ENCODE peak calls at places on chromosomes 16 and 17, in five cellular contexts. Y is neural progenitor cell, A is A549, V is transverse colon, Q is left lung. D is an unnamed sample.

GRCh38 chr17:34981538-34982241 is 1.4 kb downstream of the LIG3 start:
- DNase-seq in V (no peak), Y (peak; percentile 38), Q (no peak), A (no peak), D (no peak)

GRCh38 chr17:34598161-34598776 is 18.9 kb downstream of the TMEM132E start:
- DNase-seq in V (no peak), Y (peak; percentile 83), A (no peak), Q (no peak), D (no peak)

GRCh38 chr17:47203984-47204721 is 5.0 kb upstream of the MYL4 start:
- DNase-seq in Q (no peak), Y (no peak), A (no peak), V (no peak), D (peak; percentile 39)

GRCh38 chr17:42365136-42365535 is 23.1 kb downstream of the STAT3 start:
- DNase-seq in A (peak; percentile 31), Y (no peak), V (no peak), Q (no peak), D (no peak)

GRCh38 chr17:34485999-34486398 is 93.4 kb upstream of the TMEM132E start:
- DNase-seq in A (no peak), V (no peak), Y (no peak), Q (no peak), D (no peak)

GRCh38 chr17:73962308-73962707 is 241.2 kb upstream of the RPL38 start:
- DNase-seq in Q (no peak), V (no peak), A (no peak), Y (no peak), D (no peak)

GRCh38 chr17:17106716-17107115 is 64.5 kb downstream of the MPRIP start:
- DNase-seq in Q (no peak), A (no peak), Y (no peak), V (no peak), D (no peak)

GRCh38 chr17:48637323-48638260 is 11.4 kb upstream of the HOXB9 start:
- DNase-seq in Q (no peak), A (peak; percentile 72), V (no peak), Y (no peak), D (no peak)

GRCh38 chr17:33487187-33487586 is 194.1 kb upstream of the ASIC2 start:
- DNase-seq in Q (no peak), V (no peak), A (no peak), Y (no peak), D (no peak)

GRCh38 chr16:57612494-57612893 is 15.9 kb upstream of the ADGRG1 start:
- DNase-seq in A (no peak), V (no peak), Y (no peak), Q (no peak), D (no peak)

GRCh38 chr17:46199379-46199778 is 6.2 kb upstream of the KANSL1 start:
- DNase-seq in Q (no peak), A (no peak), V (no peak), Y (no peak), D (no peak)

GRCh38 chr17:31842416-31843381 is 16.3 kb downstream of the COPRS start:
- DNase-seq in V (peak; percentile 78), Q (no peak), Y (peak; percentile 88), A (peak; percentile 67), D (peak; percentile 28)

GRCh38 chr17:44782349-44782850 is 23.6 kb downstream of the ADAM11 start:
- DNase-seq in Y (no peak), Q (no peak), A (no peak), V (no peak), D (no peak)

GRCh38 chr16:58418601-58419000 is 26.3 kb downstream of the GINS3 start:
- DNase-seq in V (no peak), Q (no peak), A (no peak), Y (no peak), D (no peak)

GRCh38 chr17:19002805-19003542 is 1.6 kb downstream of the FAM83G start:
- DNase-seq in A (no peak), Y (peak; percentile 18), Q (peak; percentile 22), V (no peak), D (peak; percentile 39)

GRCh38 chr16:85047867-85048455 is 20.4 kb downstream of the KIAA0513 start:
- DNase-seq in A (no peak), Q (no peak), V (peak; percentile 82), Y (no peak), D (no peak)

GRCh38 chr17:11928436-11928835 is 68.8 kb downstream of the ZNF18 start:
- DNase-seq in Q (no peak), A (no peak), V (no peak), Y (no peak), D (no peak)

GRCh38 chr17:82213251-82214011 is 789 bp upstream of the CCDC57 start:
- DNase-seq in A (peak; percentile 84), V (peak; percentile 43), Q (peak; percentile 83), Y (peak; percentile 66), D (peak; percentile 63)

GRCh38 chr16:81610144-81610842 is 165.7 kb downstream of the CMIP start:
- DNase-seq in Y (no peak), Q (no peak), A (no peak), V (peak; percentile 57), D (no peak)

GRCh38 chr16:17266606-17267313 is 204.0 kb downstream of the XYLT1 start:
- DNase-seq in A (no peak), Q (no peak), Y (no peak), V (peak; percentile 89), D (no peak)

GRCh38 chr17:50967795-50968194 is 101.6 kb upstream of the TOB1 start:
- DNase-seq in Y (no peak), Q (no peak), A (no peak), V (no peak), D (no peak)

GRCh38 chr17:76176701-76177574 is 35.9 kb upstream of the FOXJ1 start:
- DNase-seq in A (no peak), Q (no peak), Y (no peak), V (no peak), D (no peak)

GRCh38 chr16:4056161-4057105 is 59.8 kb downstream of the ADCY9 start:
- DNase-seq in Q (no peak), A (no peak), V (peak; percentile 22), Y (no peak), D (no peak)

GRCh38 chr17:59762022-59762825 is 54.8 kb downstream of the VMP1 start:
- DNase-seq in Y (no peak), V (no peak), A (peak; percentile 59), Q (no peak), D (no peak)

GRCh38 chr16:83393196-83393981 is 414.4 kb upstream of the HSBP1 start:
- DNase-seq in V (no peak), Q (no peak), Y (peak; percentile 15), A (no peak), D (no peak)

GRCh38 chr16:79767597-79768280 is 167.2 kb upstream of the MAF start:
- DNase-seq in A (peak; percentile 24), V (peak; percentile 57), Q (no peak), Y (peak; percentile 78), D (no peak)

GRCh38 chr16:16029431-16030011 is 80.1 kb downstream of the ABCC1 start:
- DNase-seq in V (no peak), Y (no peak), Q (no peak), A (no peak), D (no peak)

DNA sequence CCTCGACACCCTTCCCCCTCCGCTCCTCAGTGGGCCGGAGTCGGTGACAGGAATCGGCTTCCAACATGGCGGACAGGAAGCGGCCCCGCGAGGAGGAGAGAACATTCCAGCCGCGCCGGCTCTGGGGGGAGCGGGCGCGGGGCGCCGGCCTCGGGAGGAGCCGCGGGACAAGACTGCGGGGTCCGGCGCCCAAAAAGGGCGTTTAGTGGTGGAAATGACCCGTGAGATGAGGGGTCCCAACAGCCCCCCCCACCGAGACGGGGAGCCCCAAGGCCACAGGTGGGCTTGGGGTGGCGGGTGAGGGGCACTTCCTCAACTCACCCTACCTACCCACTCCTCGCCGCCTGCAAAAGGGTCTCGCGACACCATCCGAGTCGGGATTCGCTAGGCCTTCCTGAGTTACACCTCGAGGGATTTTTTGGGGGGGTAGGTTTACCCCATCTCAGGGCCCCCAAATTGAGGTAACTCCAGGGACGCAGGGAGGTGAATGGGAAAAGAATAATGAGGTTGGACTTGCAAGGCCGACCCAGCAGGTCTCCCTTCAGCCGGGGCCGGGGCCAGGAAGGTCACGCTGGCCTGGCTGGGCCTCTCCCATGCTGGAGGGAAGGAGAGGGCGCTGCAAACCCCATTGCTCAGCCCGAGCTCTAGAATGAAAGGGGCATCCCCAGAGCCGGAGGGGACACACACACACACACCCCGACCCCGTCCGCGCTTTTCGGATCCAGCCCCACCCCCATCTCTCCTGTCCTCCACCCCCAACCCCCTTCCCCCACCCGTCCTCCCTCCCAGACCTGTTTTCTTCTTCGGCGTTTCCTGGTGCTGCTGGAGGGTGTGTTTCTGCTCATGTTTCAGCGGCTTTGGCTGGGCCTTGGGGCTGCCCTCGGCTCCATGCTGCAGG is 707 bp downstream of the NUFIP2 start:
- DNase-seq in A (peak; percentile 61), V (peak; percentile 67), Y (peak; percentile 86), Q (peak; percentile 91), D (peak; percentile 48)
- H3K27ac ChIP-seq in A (peak overlapping the region; percentile 98), V (peak overlapping the region; percentile 98), Y (peak overlapping the region; percentile 96), Q (peak overlapping the region; percentile 99), D (peak overlapping the region; percentile 70)

GRCh38 chr17:2855063-2855600 is 58.9 kb downstream of the RAP1GAP2 start:
- DNase-seq in Y (no peak), A (no peak), V (no peak), Q (no peak), D (no peak)

GRCh38 chr17:2853722-2854580 is 57.7 kb downstream of the RAP1GAP2 start:
- DNase-seq in Y (peak; percentile 70), V (peak; percentile 65), A (peak; percentile 55), Q (peak; percentile 80), D (no peak)

GRCh38 chr17:2853111-2853721 is 57.0 kb downstream of the RAP1GAP2 start:
- DNase-seq in V (peak; percentile 60), A (peak; percentile 63), Y (peak; percentile 72), Q (peak; percentile 88), D (peak; percentile 32)

GRCh38 chr17:2852729-2853110 is 56.5 kb downstream of the RAP1GAP2 start:
- DNase-seq in V (no peak), A (no peak), Y (peak; percentile 66), Q (peak; percentile 82), D (no peak)

DNA sequence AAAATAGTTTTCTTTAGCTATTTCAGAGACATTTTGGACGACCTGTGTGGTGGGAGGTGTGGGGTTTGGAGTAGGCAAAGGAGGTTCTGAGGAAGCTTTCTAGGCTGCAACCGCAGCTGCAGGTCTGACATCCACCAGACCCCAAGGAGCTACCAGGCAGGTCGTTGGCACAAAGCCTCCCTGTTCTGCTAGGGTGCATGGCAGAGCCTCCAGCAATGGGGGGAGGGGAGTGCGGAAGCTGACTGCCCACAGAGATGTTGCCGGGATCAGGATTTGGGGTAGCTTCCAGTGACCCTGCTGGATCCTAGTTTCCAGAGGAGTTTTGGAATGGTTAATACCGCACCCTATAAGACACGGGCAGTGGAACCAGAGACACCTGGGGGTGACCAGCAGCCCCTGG is 58.4 kb downstream of the RAP1GAP2 start:
- DNase-seq in A (no peak), Q (no peak), Y (no peak), V (peak; percentile 41), D (no peak)
- TF ChIP-seq CTCF in A (no peak), Q (no peak), Y (no peak), V (no peak), D (no peak)

DNA sequence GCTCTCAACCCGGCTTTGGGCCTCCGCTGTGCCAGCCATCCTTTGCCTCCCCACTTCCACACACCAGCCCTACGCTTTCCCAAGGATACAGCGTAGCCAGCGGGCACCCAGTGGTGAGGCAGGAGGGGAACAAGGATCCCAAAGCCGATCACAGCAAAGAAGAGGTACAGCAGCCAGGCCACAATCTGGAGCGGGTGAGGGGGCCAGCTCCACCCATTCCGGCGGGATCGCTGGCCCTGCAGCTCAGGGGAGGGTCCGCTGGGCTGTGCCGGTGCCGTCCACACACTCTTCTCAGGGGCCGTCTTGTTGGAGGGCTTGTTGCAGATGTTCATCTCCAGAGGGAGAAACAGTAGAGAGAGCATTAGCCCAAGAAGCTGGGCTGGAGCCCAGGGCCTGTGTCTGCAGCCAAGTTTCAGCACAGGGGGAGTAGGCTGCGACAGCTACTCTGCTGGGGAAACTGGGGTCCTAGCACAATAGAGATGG is 10.1 kb downstream of the ZDHHC1 start:
- DNase-seq in V (no peak), Q (no peak), Y (no peak), A (no peak), D (no peak)
- H3K27ac ChIP-seq in V (peak overlapping the region; percentile 81), Q (peak overlapping the region; percentile 70), Y (no peak overlapping the region), A (no peak overlapping the region), D (no peak overlapping the region)

GRCh38 chr16:28974007-28974436 is 556 bp upstream of the SPNS1 start:
- DNase-seq in A (peak; percentile 73), V (peak; percentile 59), Q (peak; percentile 69), Y (peak; percentile 88), D (no peak)
- TF ChIP-seq CTCF in A (peak; percentile 70), V (peak; percentile 45), Q (peak; percentile 43), Y (peak; percentile 83), D (no peak)

D was measured in CD8-positive, alpha-beta T cell.